ENCODE peak calls at places on chromosomes 6 and 20, in ten cellular contexts. C is gastrocnemius medialis, E is uterus, K is heart left ventricle, T is endothelial cell of umbilical vein, V is breast epithelium, N is right lobe of liver, P is A549, F is stomach, Q is Peyer's patch. W is an unnamed sample.

GRCh38 chr6:10369896-10370295 is 45.0 kb downstream of the TFAP2A start:
- DNase-seq in P (peak; percentile 44), E (no peak), C (no peak), K (no peak), V (no peak), T (no peak), N (no peak), F (no peak), Q (no peak), W (no peak)

GRCh38 chr6:39059496-39060310 is 11.1 kb downstream of the GLP1R start:
- DNase-seq in V (no peak), K (no peak), Q (peak; percentile 30), T (no peak), N (no peak), E (no peak), F (no peak), C (no peak), P (no peak), W (no peak)

GRCh38 chr6:132354517-132355167 is 46.6 kb downstream of the MOXD1 start:
- DNase-seq in F (peak; percentile 44), C (no peak), P (peak; percentile 29), K (no peak), T (no peak), V (no peak), E (no peak), Q (no peak), N (no peak), W (peak; percentile 86)

GRCh38 chr20:17430515-17430914 is 100.7 kb downstream of the BFSP1 start:
- DNase-seq in C (no peak), N (no peak), P (no peak), V (no peak), Q (no peak), E (no peak), F (no peak), T (no peak), K (no peak), W (no peak)

GRCh38 chr6:40634429-40634828 is 47.3 kb upstream of the LRFN2 start:
- DNase-seq in V (no peak), F (no peak), P (no peak), Q (no peak), E (no peak), N (no peak), C (no peak), K (no peak), T (no peak), W (peak; percentile 62)

GRCh38 chr20:53405070-53405603 is 188.5 kb downstream of the ZNF217 start:
- DNase-seq in K (no peak), V (no peak), T (no peak), E (no peak), P (no peak), F (no peak), Q (no peak), N (no peak), C (no peak), W (no peak)

GRCh38 chr6:5997420-5998093 is 9.2 kb downstream of the NRN1 start:
- DNase-seq in F (no peak), V (no peak), K (peak; percentile 43), P (no peak), C (no peak), N (no peak), E (no peak), T (peak; percentile 49), Q (peak; percentile 56), W (no peak)

GRCh38 chr6:127514396-127515227 is 4.5 kb downstream of the MTCL3 start:
- DNase-seq in C (no peak), E (peak; percentile 17), F (no peak), P (no peak), Q (peak; percentile 51), N (peak; percentile 27), K (peak; percentile 31), V (no peak), T (no peak), W (no peak)

GRCh38 chr6:51182884-51183283 is 364.2 kb downstream of the TFAP2B start:
- DNase-seq in E (no peak), P (no peak), T (no peak), F (no peak), Q (no peak), N (no peak), V (no peak), C (no peak), K (no peak), W (no peak)

GRCh38 chr6:10307476-10307875 is 107.4 kb downstream of the TFAP2A start:
- DNase-seq in F (no peak), N (no peak), T (no peak), E (no peak), C (no peak), Q (no peak), K (no peak), P (no peak), V (no peak), W (no peak)

GRCh38 chr6:163955131-163955530 is 540.6 kb downstream of the QKI start:
- DNase-seq in T (no peak), K (no peak), C (no peak), Q (no peak), V (no peak), F (no peak), P (no peak), E (no peak), N (no peak), W (no peak)

GRCh38 chr20:62860391-62860923 is 1.2 kb downstream of the TCFL5 start:
- DNase-seq in F (no peak), N (no peak), P (no peak), C (no peak), V (peak; percentile 50), T (peak; percentile 52), E (no peak), K (no peak), Q (no peak), W (no peak)

GRCh38 chr6:13538084-13538483 is 36.3 kb upstream of the SIRT5 start:
- DNase-seq in C (no peak), Q (no peak), K (no peak), P (peak; percentile 46), E (no peak), T (peak; percentile 68), N (no peak), V (no peak), F (no peak), W (no peak)

GRCh38 chr20:3738109-3739053 is 5.9 kb downstream of the HSPA12B start:
- DNase-seq in E (no peak), C (no peak), T (no peak), P (no peak), V (no peak), Q (no peak), F (no peak), N (no peak), K (no peak), W (no peak)

GRCh38 chr20:53652090-53652858 is 58.6 kb upstream of the ZNF217 start:
- DNase-seq in V (no peak), P (peak; percentile 38), F (no peak), N (no peak), K (no peak), C (no peak), Q (no peak), T (no peak), E (no peak), W (no peak)

GRCh38 chr6:88963139-88964090 is at the start of gene RNGTT:
- DNase-seq in V (peak; percentile 98), E (peak; percentile 99), K (peak; percentile 99), T (peak; percentile 98), C (peak; percentile 97), P (peak; percentile 95), F (peak; percentile 99), Q (peak; percentile 99), N (peak; percentile 99), W (peak; percentile 100)
- TF ChIP-seq POLR2A in V (no peak), E (no peak), K (no peak), T (peak; percentile 50), C (peak; percentile 23), P (peak; percentile 54), F (no peak), Q (no peak), N (peak; percentile 55), W (no peak)

GRCh38 chr6:21987501-21987957 is 309.3 kb downstream of the PRL start:
- DNase-seq in C (peak; percentile 40), Q (peak; percentile 49), F (peak; percentile 44), V (peak; percentile 55), N (peak; percentile 46), E (peak; percentile 80), K (peak; percentile 83), P (peak; percentile 51), T (peak; percentile 96), W (peak; percentile 54)
- H3K4me3 ChIP-seq in C (peak overlapping the region; percentile 22), Q (no peak overlapping the region), F (no peak overlapping the region), V (peak overlapping the region; percentile 20), N (no peak overlapping the region), E (no peak overlapping the region), K (peak overlapping the region; percentile 19), P (no peak overlapping the region), T (no peak overlapping the region), W (no peak overlapping the region)

DNA sequence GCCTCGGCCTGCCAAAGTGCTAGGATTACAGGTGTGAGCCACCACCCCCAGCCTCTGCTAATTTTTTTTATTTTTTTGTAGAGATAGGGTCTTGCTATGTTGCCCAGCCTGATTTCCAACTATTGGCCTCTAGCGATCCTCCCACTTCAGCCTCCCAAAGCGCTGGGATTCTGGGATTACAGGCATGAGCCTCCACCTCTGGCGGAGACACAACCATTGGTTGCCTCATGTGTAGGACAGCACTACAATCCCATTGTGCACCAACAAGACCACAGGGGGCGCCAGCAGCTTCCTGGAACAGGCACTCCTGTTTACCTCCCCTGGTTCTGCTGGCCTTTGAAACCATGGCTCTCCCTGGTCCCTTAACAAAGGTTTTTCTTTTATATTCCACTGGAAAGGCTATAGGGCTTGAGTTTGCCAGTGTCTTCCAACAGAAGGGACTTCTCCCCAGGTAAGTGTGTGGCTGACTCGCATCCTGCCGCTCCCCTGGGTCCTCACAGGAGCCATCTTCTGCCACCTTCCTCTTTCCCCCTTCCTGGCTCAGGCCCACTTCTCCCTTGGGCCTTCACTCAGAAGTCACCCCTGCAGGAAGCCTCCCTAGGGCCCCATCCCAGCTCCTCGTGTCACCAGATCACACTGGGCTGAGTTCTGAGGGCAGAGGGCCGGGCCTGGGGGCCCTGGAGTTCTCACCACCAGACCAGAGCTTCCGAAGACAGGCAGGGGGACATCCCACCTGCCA is 39.2 kb upstream of the TLDC2 start:
- DNase-seq in T (peak; percentile 43), E (no peak), K (peak; percentile 51), F (peak; percentile 62), Q (peak; percentile 77), N (peak; percentile 64), C (no peak), P (peak; percentile 87), V (no peak), W (no peak)
- TF ChIP-seq CTCF in T (peak; percentile 51), E (no peak), K (peak; percentile 32), F (no peak), Q (peak; percentile 46), N (peak; percentile 24), C (no peak), P (peak; percentile 50), V (no peak), W (no peak)

GRCh38 chr6:109454483-109455160 is 950 bp downstream of the MICAL1 start:
- DNase-seq in T (no peak), K (peak; percentile 53), C (no peak), N (peak; percentile 52), E (no peak), F (peak; percentile 58), P (no peak), Q (peak; percentile 64), V (no peak), W (peak; percentile 92)
- TF ChIP-seq POLR2A in T (no peak), K (no peak), C (peak; percentile 8), N (peak; percentile 23), E (no peak), F (no peak), P (no peak), Q (peak; percentile 17), V (no peak), W (no peak)

GRCh38 chr6:136751991-136752390 is 40.3 kb downstream of the MAP3K5 start:
- DNase-seq in C (no peak), N (no peak), P (no peak), Q (no peak), K (no peak), F (no peak), T (no peak), E (no peak), V (no peak), W (no peak)
- H3K4me3 ChIP-seq in C (no peak overlapping the region), N (no peak overlapping the region), P (no peak overlapping the region), Q (no peak overlapping the region), K (no peak overlapping the region), F (no peak overlapping the region), T (no peak overlapping the region), E (no peak overlapping the region), V (no peak overlapping the region), W (no peak overlapping the region)